ENCODE peak calls at places on chromosome X, in nine cellular contexts. S is stimulated activated CD8-positive, alpha-beta memory T cell treated with anti-CD3 and anti-CD28 coated beads, Interleukin-15, amount 100 ng/mL, for 1 hour; D is NCI-H748 treated with DMSO at 0.1 percent for 48 hours; B is natural killer cell; T is Caki2; U is Calu3; Z is EH; X is nephron progenitor cell; G is astrocyte of the spinal cord. C is an unnamed sample.

GRCh38 chrX:10217218-10217617 is 60.4 kb downstream of the CLCN4 start:
- DNase-seq in S (no peak), B (no peak), U (no peak), Z (peak; percentile 3), T (no peak), D (no peak), X (no peak), G (no peak), C (no peak)

GRCh38 chrX:56232221-56233082 is at the start of gene KLF8:
- DNase-seq in T (peak; percentile 42), S (peak; percentile 1), G (no peak), X (peak; percentile 30), U (peak; percentile 21), B (no peak), Z (peak; percentile 0), D (no peak), C (peak; percentile 77)

GRCh38 chrX:10173331-10173900 is 16.6 kb downstream of the CLCN4 start:
- DNase-seq in Z (no peak), T (no peak), X (peak; percentile 66), G (peak; percentile 91), U (peak; percentile 52), B (no peak), D (no peak), S (no peak), C (peak; percentile 77)

GRCh38 chrX:124981420-124981819 is 338.3 kb upstream of the TEX13C start:
- DNase-seq in X (no peak), Z (no peak), S (no peak), U (no peak), D (no peak), G (no peak), T (no peak), B (no peak), C (no peak)

GRCh38 chrX:109760241-109760921 is 27.3 kb upstream of the ACSL4 start:
- DNase-seq in X (peak; percentile 6), S (no peak), U (no peak), G (no peak), Z (no peak), T (no peak), B (no peak), D (peak; percentile 90), C (no peak)

GRCh38 chrX:45980726-45981125 is 564.5 kb downstream of the ZNF674 start:
- DNase-seq in X (no peak), D (no peak), B (no peak), Z (no peak), T (no peak), G (no peak), U (no peak), S (no peak), C (no peak)

GRCh38 chrX:53074987-53075386 is 7.2 kb upstream of the TSPYL2 start:
- DNase-seq in B (no peak), Z (no peak), X (no peak), S (no peak), U (no peak), G (no peak), T (no peak), D (no peak), C (peak; percentile 41)

GRCh38 chrX:22365460-22365859 is 92.7 kb downstream of the CBLL2 start:
- DNase-seq in X (no peak), G (peak; percentile 90), T (peak; percentile 85), Z (peak; percentile 87), D (no peak), B (no peak), S (no peak), U (no peak), C (no peak)

GRCh38 chrX:10633722-10634121 is 13.3 kb upstream of the MID1 start:
- DNase-seq in B (no peak), D (peak; percentile 6), X (no peak), G (peak; percentile 92), T (peak; percentile 86), S (no peak), U (peak; percentile 74), Z (peak; percentile 82), C (no peak)

GRCh38 chrX:119990409-119990994 is 47.0 kb upstream of the NKAP start:
- DNase-seq in D (no peak), B (no peak), Z (no peak), X (peak; percentile 33), U (no peak), T (no peak), G (no peak), S (no peak), C (peak; percentile 37)

GRCh38 chrX:17549005-17549685 is 174.1 kb downstream of the NHS start:
- DNase-seq in Z (no peak), X (peak; percentile 22), U (no peak), B (peak; percentile 14), S (no peak), D (no peak), G (peak; percentile 5), T (no peak), C (no peak)

GRCh38 chrX:12901486-12901885 is 4.9 kb upstream of the TLR8 start:
- DNase-seq in D (peak; percentile 37), T (peak; percentile 31), U (peak; percentile 76), B (peak; percentile 43), S (peak; percentile 25), G (peak; percentile 32), Z (peak; percentile 49), X (peak; percentile 59), C (peak; percentile 52)

GRCh38 chrX:155027509-155028066 is 944 bp downstream of the FUNDC2 start:
- DNase-seq in T (peak; percentile 40), D (peak; percentile 41), B (no peak), X (no peak), Z (peak; percentile 68), S (no peak), U (no peak), G (peak; percentile 67), C (no peak)

GRCh38 chrX:41556958-41557357 is 109.8 kb downstream of the NYX start:
- DNase-seq in D (no peak), T (no peak), B (no peak), Z (no peak), X (no peak), S (no peak), U (no peak), G (no peak), C (no peak)

C was measured in H9.